ENCODE peak calls at places on chromosome 18, in five cellular contexts. C is amniotic stem cell; X is dorsolateral prefrontal cortex; R is activated T-helper 1 cell treated with anti-CD3 and anti-CD28 coated beads, Interleukin-2, amount 50 U/mL, for 16 hours; A is cardiac fibroblast. B is an unnamed sample.
A peak's percentile ranks its signal among the peaks of the same experiment; 100 is the strongest.

GRCh38 chr18:31679133-31679731 is 5.1 kb downstream of the B4GALT6 start:
- DNase-seq in C (no peak), X (no peak), R (no peak), A (peak; percentile 67), B (no peak)

GRCh38 chr18:21826196-21826595 is 85.6 kb downstream of the MIB1 start:
- DNase-seq in C (no peak), X (no peak), R (no peak), A (peak; percentile 72), B (no peak)

GRCh38 chr18:7066965-7067555 is 50.5 kb downstream of the LAMA1 start:
- DNase-seq in C (no peak), X (no peak), R (no peak), A (no peak), B (no peak)

GRCh38 chr18:28511421-28511821 is 334.5 kb upstream of the CDH2 start:
- DNase-seq in C (no peak), X (no peak), R (no peak), A (peak; percentile 11), B (no peak)

GRCh38 chr18:23114171-23114881 is 21.0 kb upstream of the CABLES1 start:
- DNase-seq in C (no peak), X (no peak), R (no peak), A (no peak), B (no peak)

GRCh38 chr18:72419914-72420313 is 124.2 kb downstream of the CBLN2 start:
- DNase-seq in C (no peak), X (no peak), R (no peak), A (peak; percentile 0), B (no peak)

GRCh38 chr18:9631814-9632496 is 17.6 kb upstream of the PPP4R1 start:
- DNase-seq in C (peak; percentile 61), X (no peak), R (no peak), A (peak; percentile 80), B (no peak)

GRCh38 chr18:6785001-6785400 is 55.5 kb downstream of the ARHGAP28 start:
- DNase-seq in C (no peak), X (no peak), R (no peak), A (peak; percentile 25), B (no peak)

GRCh38 chr18:64037812-64038414 is 68.0 kb downstream of the SERPINB8 start:
- DNase-seq in C (no peak), X (no peak), R (no peak), A (peak; percentile 24), B (no peak)

GRCh38 chr18:54762386-54762785 is 65.9 kb upstream of the RAB27B start:
- DNase-seq in C (no peak), X (no peak), R (no peak), A (peak; percentile 52), B (no peak)

GRCh38 chr18:11994346-11994707 is 13.0 kb downstream of the IMPA2 start:
- DNase-seq in C (no peak), X (no peak), R (no peak), A (peak; percentile 93), B (no peak)

GRCh38 chr18:39589496-39589895 is 2023.9 kb upstream of the CELF4 start:
- DNase-seq in C (no peak), X (no peak), R (no peak), A (no peak), B (no peak)

GRCh38 chr18:50726960-50727589 is 92.7 kb downstream of the MRO start:
- DNase-seq in C (no peak), X (peak; percentile 63), R (no peak), A (no peak), B (no peak)

GRCh38 chr18:68417166-68417776 is 297.6 kb downstream of the TMX3 start:
- DNase-seq in C (no peak), X (no peak), R (no peak), A (no peak), B (no peak)

GRCh38 chr18:10841203-10841602 is 308.2 kb downstream of the PIEZO2 start:
- DNase-seq in C (no peak), X (no peak), R (no peak), A (peak; percentile 88), B (peak; percentile 29)

GRCh38 chr18:47422524-47422923 is 171.1 kb upstream of the SKOR2 start:
- DNase-seq in C (no peak), X (no peak), R (no peak), A (no peak), B (no peak)

GRCh38 chr18:26457611-26458350 is 90.6 kb downstream of the KCTD1 start:
- DNase-seq in C (no peak), X (peak; percentile 75), R (no peak), A (no peak), B (no peak)

GRCh38 chr18:46174317-46175039 is 70.3 kb downstream of the HAUS1 start:
- DNase-seq in C (no peak), X (peak; percentile 52), R (peak; percentile 14), A (peak; percentile 39), B (peak; percentile 37)

GRCh38 chr18:58590231-58590630 is 38.7 kb downstream of the ALPK2 start:
- DNase-seq in C (peak; percentile 47), X (no peak), R (no peak), A (peak; percentile 93), B (no peak)

GRCh38 chr18:63887424-63887823 is at the start of gene SERPINB2:
- DNase-seq in C (no peak), X (no peak), R (no peak), A (peak; percentile 11), B (no peak)

GRCh38 chr18:46754661-46755292 is 2.1 kb downstream of the ST8SIA5 start:
- DNase-seq in C (no peak), X (peak; percentile 71), R (no peak), A (no peak), B (no peak)

GRCh38 chr18:36215577-36215976 is 28.3 kb downstream of the MOCOS start:
- DNase-seq in C (no peak), X (no peak), R (no peak), A (no peak), B (no peak)

GRCh38 chr18:3479978-3480377 is 30.0 kb downstream of the TGIF1 start:
- DNase-seq in C (no peak), X (no peak), R (no peak), A (no peak), B (no peak)

GRCh38 chr18:58195278-58195721 is 151.3 kb downstream of the NEDD4L start:
- DNase-seq in C (no peak), X (peak; percentile 84), R (no peak), A (no peak), B (no peak)

GRCh38 chr18:55588876-55589595 is 1.0 kb upstream of the TCF4 start:
- DNase-seq in C (no peak), X (no peak), R (no peak), A (no peak), B (no peak)

GRCh38 chr18:48975817-48976649 is 25.3 kb upstream of the SMAD7 start:
- DNase-seq in C (peak; percentile 23), X (no peak), R (peak; percentile 35), A (peak; percentile 69), B (peak; percentile 65)

GRCh38 chr18:13621886-13622619 is 104.3 kb downstream of the FAM210A start:
- DNase-seq in C (no peak), X (no peak), R (no peak), A (no peak), B (no peak)

GRCh38 chr18:30386624-30387023 is 655.9 kb downstream of the DSC3 start:
- DNase-seq in C (no peak), X (no peak), R (no peak), A (no peak), B (no peak)

GRCh38 chr18:79901665-79902064 is 49.8 kb downstream of the SLC66A2 start:
- DNase-seq in C (no peak), X (no peak), R (no peak), A (no peak), B (no peak)

GRCh38 chr18:12287684-12288405 is 20.2 kb upstream of the TUBB6 start:
- DNase-seq in C (peak; percentile 83), X (no peak), R (no peak), A (peak; percentile 81), B (peak; percentile 83)

GRCh38 chr18:58715540-58715939 is 44.3 kb downstream of the MALT1 start:
- DNase-seq in C (no peak), X (no peak), R (no peak), A (no peak), B (no peak)

B was measured in left cardiac atrium.